ENCODE peak calls at places on chromosomes 11 and 22, in seven cellular contexts. I is left colon; J is activated T-cell treated with anti-CD3 and anti-CD28 coated beads for 1 hour; O is HuH-7.5; H is NCI-H187; R is amniotic stem cell; U is stimulated activated CD4-positive, alpha-beta T cell treated with anti-CD3 and anti-CD28 coated beads, TNF-alpha, amount 100 ng/mL, for 24 hours. D is an unnamed sample.
A peak's percentile ranks its signal among the peaks of the same experiment; 100 is the strongest.

GRCh38 chr22:26318975-26319374 is 110.1 kb upstream of the ASPHD2 start:
- DNase-seq in I (no peak), J (no peak), O (no peak), H (no peak), R (no peak), U (no peak), D (peak; percentile 10)

GRCh38 chr22:39996732-39997131 is 2.0 kb downstream of the FAM83F start:
- DNase-seq in I (no peak), J (no peak), O (no peak), H (no peak), R (no peak), U (no peak), D (no peak)

GRCh38 chr22:44914026-44914721 is 95.6 kb downstream of the PHF21B start:
- DNase-seq in I (no peak), J (no peak), O (no peak), H (no peak), R (no peak), U (no peak), D (no peak)

GRCh38 chr11:130578738-130579368 is 130.4 kb downstream of the ADAMTS15 start:
- DNase-seq in I (no peak), J (no peak), O (no peak), H (no peak), R (no peak), U (no peak), D (no peak)

GRCh38 chr11:63944987-63945386 is 6.2 kb downstream of the NAA40 start:
- DNase-seq in I (peak; percentile 22), J (no peak), O (peak; percentile 55), H (no peak), R (no peak), U (no peak), D (no peak)

GRCh38 chr22:18133452-18133851 is 16.5 kb upstream of the USP18 start:
- DNase-seq in I (no peak), J (no peak), O (no peak), H (no peak), R (no peak), U (no peak), D (no peak)

GRCh38 chr11:37858398-37858797 is 1260.4 kb upstream of the RAG2 start:
- DNase-seq in I (no peak), J (no peak), O (no peak), H (no peak), R (no peak), U (no peak), D (no peak)

GRCh38 chr11:120471131-120471530 is 40.4 kb upstream of the GRIK4 start:
- DNase-seq in I (no peak), J (no peak), O (no peak), H (no peak), R (peak; percentile 20), U (no peak), D (no peak)

GRCh38 chr11:75474878-75475766 is 42.1 kb upstream of the KLHL35 start:
- DNase-seq in I (peak; percentile 63), J (peak; percentile 44), O (no peak), H (peak; percentile 26), R (no peak), U (peak; percentile 58), D (no peak)

GRCh38 chr11:65188486-65188885 is 6.8 kb downstream of the CAPN1 start:
- DNase-seq in I (no peak), J (no peak), O (no peak), H (no peak), R (no peak), U (no peak), D (no peak)